ENCODE peak calls at places on chromosomes 12 and 14, in four cellular contexts. F is M059J, V is smooth muscle cell of the brain vasculature, N is T-helper 2 cell. D is an unnamed sample.

GRCh38 chr12:64181504-64182291 is 40.4 kb downstream of the KICS2 start:
- DNase-seq in F (peak), N (no peak), V (peak), D (no peak)

GRCh38 chr12:31622038-31622437 is 31.1 kb upstream of the DENND5B start:
- DNase-seq in N (no peak), F (no peak), V (no peak), D (no peak)

GRCh38 chr12:68899251-68899771 is 33.7 kb downstream of the CPM start:
- DNase-seq in N (no peak), V (no peak), F (peak), D (no peak)

GRCh38 chr14:55440385-55440784 is at the start of gene TBPL2:
- DNase-seq in V (no peak), F (no peak), N (no peak), D (no peak)

GRCh38 chr14:34911209-34912150 is 36.3 kb upstream of the BAZ1A start:
- DNase-seq in V (no peak), N (no peak), F (peak), D (no peak)

GRCh38 chr12:52148541-52149181 is 43.2 kb downstream of the KRT80 start:
- DNase-seq in V (no peak), N (no peak), F (peak), D (no peak)

GRCh38 chr14:38409081-38409705 is 153.3 kb upstream of the CLEC14A start:
- DNase-seq in V (no peak), F (no peak), N (no peak), D (peak)

GRCh38 chr12:54759751-54760150 is 94.6 kb upstream of the MUCL1 start:
- DNase-seq in N (no peak), F (peak), V (no peak), D (no peak)

GRCh38 chr12:42473130-42473529 is 116.4 kb downstream of the PRICKLE1 start:
- DNase-seq in F (no peak), N (no peak), V (no peak), D (no peak)

GRCh38 chr14:105387530-105387922 is 10.8 kb upstream of the TEX22 start:
- DNase-seq in F (no peak), V (no peak), N (no peak), D (no peak)

GRCh38 chr12:14066021-14066420 is 84.6 kb upstream of the GRIN2B start:
- DNase-seq in F (no peak), V (no peak), N (no peak), D (no peak)

GRCh38 chr12:55624056-55624455 is 12.6 kb upstream of the OR10P1 start:
- DNase-seq in V (no peak), F (no peak), N (no peak), D (no peak)

GRCh38 chr14:21498540-21499526 is 12.3 kb downstream of the METTL3 start:
- DNase-seq in N (peak), F (peak), V (peak), D (no peak)

GRCh38 chr12:57609091-57609780 is 2.0 kb upstream of the ARHGEF25 start:
- DNase-seq in N (no peak), V (no peak), F (no peak), D (no peak)

GRCh38 chr14:23126548-23127278 is 7.7 kb upstream of the CEBPE start:
- DNase-seq in F (no peak), V (no peak), N (no peak), D (no peak)

GRCh38 chr12:104516821-104517220 is 60.1 kb downstream of the CHST11 start:
- DNase-seq in F (no peak), V (no peak), N (no peak), D (peak)

GRCh38 chr12:30988887-30989286 is 62.3 kb downstream of the TSPAN11 start:
- DNase-seq in V (no peak), N (no peak), F (no peak), D (no peak)

GRCh38 chr14:68908860-68909259 is 70.2 kb downstream of the ACTN1 start:
- DNase-seq in F (no peak), N (no peak), V (no peak), D (no peak)

GRCh38 chr14:62031504-62031903 is 269.3 kb downstream of the SNAPC1 start:
- DNase-seq in F (peak), V (no peak), N (no peak), D (no peak)

GRCh38 chr12:47356129-47356622 is 276.4 kb upstream of the AMIGO2 start:
- DNase-seq in V (no peak), N (no peak), F (no peak), D (no peak)

GRCh38 chr14:93343266-93343665 is 3.7 kb upstream of the COX8C start:
- DNase-seq in V (no peak), F (no peak), N (no peak), D (no peak)

GRCh38 chr14:101040538-101041442 is 137.3 kb upstream of the RTL1 start:
- DNase-seq in N (no peak), V (no peak), F (no peak), D (no peak)

GRCh38 chr14:75989134-75989533 is 3.6 kb downstream of the IFT43 start:
- DNase-seq in V (no peak), N (no peak), F (peak), D (no peak)

GRCh38 chr12:121214171-121214777 is 4.3 kb downstream of the P2RX4 start:
- DNase-seq in V (no peak), N (no peak), F (peak), D (no peak)

GRCh38 chr12:74903522-74903921 is 306.1 kb downstream of the KCNC2 start:
- DNase-seq in F (no peak), N (no peak), V (no peak), D (no peak)

GRCh38 chr12:27841392-27841882 is 61.4 kb upstream of the MANSC4 start:
- DNase-seq in F (peak), N (no peak), V (peak), D (peak)

GRCh38 chr12:105459760-105460325 is 129.4 kb downstream of the C12orf75 start:
- DNase-seq in N (no peak), V (no peak), F (no peak), D (no peak)

GRCh38 chr14:33773205-33774030 is 177.5 kb downstream of the EGLN3 start:
- DNase-seq in N (no peak), F (no peak), V (no peak), D (no peak)

GRCh38 chr12:127162902-127163301 is 1104.1 kb upstream of the TMEM132C start:
- DNase-seq in F (peak), N (no peak), V (no peak), D (no peak)

GRCh38 chr14:94489336-94489735 is 13.3 kb upstream of the SERPINA9 start:
- DNase-seq in N (no peak), V (no peak), F (no peak), D (no peak)

GRCh38 chr12:53624453-53624852 is 1.7 kb downstream of the ATF7 start:
- DNase-seq in F (no peak), N (no peak), V (no peak), D (no peak)

GRCh38 chr12:93772003-93772402 is 94.8 kb downstream of the CRADD start:
- DNase-seq in V (no peak), F (peak), N (no peak), D (no peak)

GRCh38 chr14:54462048-54462447 is 20.9 kb upstream of the CNIH1 start:
- DNase-seq in V (no peak), F (no peak), N (no peak), D (no peak)